ENCODE peak calls at places on chromosomes 11 and 22, in four cellular contexts. D, Y, H and T are unnamed samples.

GRCh38 chr11:91926967-91927366 is 297.7 kb upstream of the FAT3 start:
- DNase-seq in Y (no peak), D (peak), H (no peak), T (no peak)

GRCh38 chr11:57713849-57714248 is 1.5 kb downstream of the TMX2 start:
- DNase-seq in Y (no peak), H (no peak), D (no peak), T (no peak)

GRCh38 chr22:40383905-40384304 is 13.5 kb downstream of the SGSM3 start:
- DNase-seq in D (no peak), Y (no peak), H (no peak), T (no peak)

GRCh38 chr22:29704528-29705285 is 15.1 kb upstream of the CABP7 start:
- DNase-seq in D (peak), Y (peak), H (peak), T (no peak)

GRCh38 chr11:80103149-80103859 is 662.5 kb upstream of the TENM4 start:
- DNase-seq in D (no peak), H (no peak), Y (no peak), T (no peak)

GRCh38 chr22:38741576-38741975 is 14.2 kb downstream of the SUN2 start:
- DNase-seq in H (no peak), Y (no peak), D (no peak), T (no peak)

GRCh38 chr11:124747406-124748099 is 4.5 kb downstream of the VSIG2 start:
- DNase-seq in Y (no peak), H (no peak), D (no peak), T (no peak)

GRCh38 chr11:81220166-81220895 is 1513.3 kb downstream of the FAM181B start:
- DNase-seq in D (no peak), H (no peak), Y (no peak), T (no peak)

GRCh38 chr11:83751041-83751440 is 464.9 kb upstream of the CCDC90B start:
- DNase-seq in H (no peak), D (no peak), Y (no peak), T (no peak)

GRCh38 chr22:44340271-44341239 is 27.8 kb upstream of the SHISAL1 start:
- DNase-seq in D (no peak), H (no peak), Y (no peak), T (no peak)

GRCh38 chr11:75508051-75508561 is 17.6 kb downstream of the GDPD5 start:
- DNase-seq in D (no peak), H (no peak), Y (peak), T (no peak)

GRCh38 chr11:65119670-65119995 is 2.1 kb upstream of the ZNHIT2 start:
- DNase-seq in H (no peak), D (no peak), Y (no peak), T (no peak)

GRCh38 chr22:37033605-37034430 is 14.3 kb downstream of the MPST start:
- DNase-seq in Y (no peak), D (no peak), H (peak), T (no peak)

GRCh38 chr11:44629732-44630345 is 64.4 kb downstream of the CD82 start:
- DNase-seq in Y (no peak), H (peak), D (peak), T (peak)

GRCh38 chr22:49102367-49102766 is 725.3 kb downstream of the BRD1 start:
- DNase-seq in H (no peak), Y (no peak), D (no peak), T (no peak)

GRCh38 chr22:37378642-37379058 is 48.6 kb downstream of the ELFN2 start:
- DNase-seq in H (no peak), D (no peak), Y (no peak), T (no peak)

GRCh38 chr11:112339566-112339965 is 78.9 kb upstream of the PLET1 start:
- DNase-seq in Y (no peak), D (no peak), H (no peak), T (no peak)

GRCh38 chr11:59154585-59154984 is 11.9 kb downstream of the FAM111A start:
- DNase-seq in H (no peak), D (no peak), Y (no peak), T (no peak)

GRCh38 chr22:29199702-29200400 is 5.8 kb upstream of the EMID1 start:
- DNase-seq in D (no peak), H (no peak), Y (no peak), T (no peak)

GRCh38 chr22:45866398-45867117 is 110.4 kb downstream of the WNT7B start:
- DNase-seq in Y (peak), D (no peak), H (peak), T (no peak)

GRCh38 chr11:73154178-73154577 is 12.1 kb upstream of the FCHSD2 start:
- DNase-seq in D (no peak), H (no peak), Y (no peak), T (peak)

GRCh38 chr11:10263929-10264328 is 30.1 kb downstream of the SBF2 start:
- DNase-seq in Y (no peak), D (no peak), H (no peak), T (no peak)

GRCh38 chr22:31958625-31959239 is 14.4 kb downstream of the YWHAH start:
- DNase-seq in Y (no peak), H (no peak), D (no peak), T (no peak)

GRCh38 chr22:19772673-19773469 is 12.3 kb downstream of the TBX1 start:
- DNase-seq in Y (no peak), H (no peak), D (no peak), T (no peak)

GRCh38 chr11:40542821-40543220 is 916.6 kb downstream of the LRRC4C start:
- DNase-seq in D (no peak), H (no peak), Y (no peak), T (no peak)

GRCh38 chr11:7457211-7457610 is 28.1 kb upstream of the OLFML1 start:
- DNase-seq in H (no peak), D (no peak), Y (no peak), T (no peak)

GRCh38 chr11:2289350-2289749 is 12.4 kb downstream of the C11orf21 start:
- DNase-seq in H (no peak), D (no peak), Y (no peak), T (no peak)

GRCh38 chr11:47225552-47226137 is 10.9 kb downstream of the DDB2 start:
- DNase-seq in D (no peak), H (no peak), Y (no peak), T (no peak)

GRCh38 chr11:73869234-73869949 is 7.3 kb downstream of the COA4 start:
- DNase-seq in Y (no peak), H (peak), D (no peak), T (no peak)